ENCODE peak calls at places on chromosomes 2 and 18, in ten cellular contexts. One of them, this sample, is unnamed.

GRCh38 chr2:149597050-149598013 is 9.8 kb upstream of the MMADHC start:
- DNase-seq in astrocyte of the cerebellum: peak
- DNase-seq in lower leg skin: peak
- DNase-seq in K562: peak
- DNase-seq in heart right ventricle: peak
- DNase-seq in endodermal cell: peak
- DNase-seq in kidney: no peak
- DNase-seq in left lung: no peak
- DNase-seq in bronchial epithelial cell: peak
- DNase-seq in astrocyte of the spinal cord: peak
- DNase-seq in this sample: no peak

GRCh38 chr2:9373047-9373446 is 50.3 kb downstream of the ITGB1BP1 start:
- DNase-seq in astrocyte of the cerebellum: no peak
- DNase-seq in lower leg skin: no peak
- DNase-seq in K562: no peak
- DNase-seq in heart right ventricle: no peak
- DNase-seq in endodermal cell: no peak
- DNase-seq in kidney: peak
- DNase-seq in left lung: no peak
- DNase-seq in bronchial epithelial cell: no peak
- DNase-seq in astrocyte of the spinal cord: no peak
- DNase-seq in this sample: no peak

GRCh38 chr2:9327873-9328352 is 95.4 kb downstream of the ITGB1BP1 start:
- DNase-seq in astrocyte of the cerebellum: no peak
- DNase-seq in lower leg skin: no peak
- DNase-seq in K562: peak
- DNase-seq in heart right ventricle: no peak
- DNase-seq in endodermal cell: no peak
- DNase-seq in kidney: no peak
- DNase-seq in left lung: no peak
- DNase-seq in bronchial epithelial cell: peak
- DNase-seq in astrocyte of the spinal cord: no peak
- DNase-seq in this sample: no peak

GRCh38 chr2:73776869-73777519 is 2.9 kb downstream of the DUSP11 start:
- DNase-seq in astrocyte of the cerebellum: no peak
- DNase-seq in lower leg skin: no peak
- DNase-seq in K562: no peak
- DNase-seq in heart right ventricle: no peak
- DNase-seq in endodermal cell: no peak
- DNase-seq in kidney: no peak
- DNase-seq in left lung: no peak
- DNase-seq in bronchial epithelial cell: peak
- DNase-seq in astrocyte of the spinal cord: peak
- DNase-seq in this sample: no peak

GRCh38 chr2:208025037-208025813 is at the start of gene PLEKHM3:
- DNase-seq in astrocyte of the cerebellum: peak
- DNase-seq in lower leg skin: peak
- DNase-seq in K562: peak
- DNase-seq in heart right ventricle: peak
- DNase-seq in endodermal cell: peak
- DNase-seq in kidney: peak
- DNase-seq in left lung: peak
- DNase-seq in bronchial epithelial cell: peak
- DNase-seq in astrocyte of the spinal cord: peak
- DNase-seq in this sample: peak

GRCh38 chr18:77106331-77106730 is 26.3 kb downstream of the MBP start:
- DNase-seq in astrocyte of the cerebellum: no peak
- DNase-seq in lower leg skin: peak
- DNase-seq in K562: peak
- DNase-seq in heart right ventricle: no peak
- DNase-seq in endodermal cell: no peak
- DNase-seq in kidney: peak
- DNase-seq in left lung: peak
- DNase-seq in bronchial epithelial cell: no peak
- DNase-seq in astrocyte of the spinal cord: no peak
- DNase-seq in this sample: peak

GRCh38 chr2:191446910-191447309 is 201.7 kb downstream of the MYO1B start:
- DNase-seq in astrocyte of the cerebellum: no peak
- DNase-seq in lower leg skin: no peak
- DNase-seq in K562: no peak
- DNase-seq in heart right ventricle: no peak
- DNase-seq in endodermal cell: no peak
- DNase-seq in kidney: no peak
- DNase-seq in left lung: no peak
- DNase-seq in bronchial epithelial cell: peak
- DNase-seq in astrocyte of the spinal cord: no peak
- DNase-seq in this sample: no peak

GRCh38 chr18:70249118-70249517 is 39.7 kb upstream of the SOCS6 start:
- DNase-seq in astrocyte of the cerebellum: no peak
- DNase-seq in lower leg skin: no peak
- DNase-seq in K562: no peak
- DNase-seq in heart right ventricle: no peak
- DNase-seq in endodermal cell: no peak
- DNase-seq in kidney: no peak
- DNase-seq in left lung: no peak
- DNase-seq in bronchial epithelial cell: peak
- DNase-seq in astrocyte of the spinal cord: peak
- DNase-seq in this sample: no peak

DNA sequence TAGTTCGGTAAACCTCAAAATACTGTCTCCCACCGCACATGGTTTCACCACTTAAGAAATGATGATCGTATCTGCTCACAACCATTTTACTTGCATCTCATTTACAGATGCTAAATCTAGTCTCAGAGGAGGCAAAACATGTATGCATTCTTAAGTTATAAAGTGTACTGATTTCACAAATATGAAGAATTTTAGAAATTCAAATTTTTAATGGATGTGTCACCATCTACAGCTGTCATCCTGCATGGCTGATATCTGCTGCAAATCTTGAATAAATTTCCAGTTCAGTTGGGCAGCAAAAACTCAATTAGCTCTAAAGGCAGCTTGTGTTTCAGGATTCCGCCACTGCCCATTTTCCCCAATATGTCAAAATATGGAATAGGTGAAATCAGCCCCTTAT is 243.3 kb upstream of the KCNJ3 start:
- DNase-seq in astrocyte of the cerebellum: no peak
- DNase-seq in lower leg skin: no peak
- DNase-seq in K562: no peak
- DNase-seq in heart right ventricle: no peak
- DNase-seq in endodermal cell: no peak
- DNase-seq in kidney: no peak
- DNase-seq in left lung: no peak
- DNase-seq in bronchial epithelial cell: no peak
- DNase-seq in astrocyte of the spinal cord: no peak
- DNase-seq in this sample: no peak
- H3K4me3 ChIP-seq in astrocyte of the cerebellum: no peak
- H3K4me3 ChIP-seq in lower leg skin: no peak
- H3K4me3 ChIP-seq in K562: no peak
- H3K4me3 ChIP-seq in heart right ventricle: peak
- H3K4me3 ChIP-seq in endodermal cell: no peak
- H3K4me3 ChIP-seq in kidney: peak
- H3K4me3 ChIP-seq in left lung: no peak
- H3K4me3 ChIP-seq in bronchial epithelial cell: no peak
- H3K4me3 ChIP-seq in astrocyte of the spinal cord: no peak
- H3K4me3 ChIP-seq in this sample: no peak

DNA sequence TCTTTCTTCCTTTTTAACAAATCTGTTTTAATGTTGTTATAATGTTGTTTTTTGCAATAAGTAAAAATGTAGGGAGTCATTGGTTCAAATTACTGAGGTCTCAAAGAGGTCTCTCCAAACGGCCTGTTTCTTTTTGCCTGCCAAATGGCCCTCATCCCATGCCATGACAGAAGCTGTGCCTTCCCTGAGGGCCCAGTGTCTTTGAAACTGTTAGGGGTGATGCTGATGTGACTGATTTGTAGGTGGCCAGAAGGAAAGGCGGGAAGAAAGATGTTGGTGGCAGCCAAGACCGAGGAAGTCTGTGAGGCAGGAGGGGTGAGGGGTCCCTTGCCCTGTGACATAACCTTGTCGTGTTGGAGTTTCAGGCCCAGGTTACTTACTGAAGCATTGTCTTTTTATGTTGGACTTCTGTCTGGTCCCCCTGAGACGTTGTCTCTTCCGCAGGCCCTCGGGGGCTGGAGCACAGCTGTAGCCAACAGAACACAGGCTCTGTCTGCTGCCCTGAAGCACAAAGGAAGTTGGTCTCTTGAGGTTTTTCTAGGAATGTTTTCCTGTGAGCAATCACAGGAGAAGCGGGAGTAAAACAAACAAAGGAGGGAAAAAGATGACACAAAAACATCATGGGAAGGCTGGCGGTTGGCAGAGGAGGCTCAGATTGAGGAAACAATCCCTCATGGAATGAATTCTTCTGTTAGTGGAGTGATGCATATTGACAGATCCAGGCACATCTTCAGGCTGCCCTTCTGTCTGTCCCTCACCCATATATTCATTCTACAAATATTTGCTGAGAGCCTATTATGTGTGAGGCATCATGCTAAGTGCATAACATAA is 4.9 kb upstream of the ST3GAL5 start:
- DNase-seq in astrocyte of the cerebellum: peak
- DNase-seq in lower leg skin: no peak
- DNase-seq in K562: no peak
- DNase-seq in heart right ventricle: no peak
- DNase-seq in endodermal cell: no peak
- DNase-seq in kidney: no peak
- DNase-seq in left lung: no peak
- DNase-seq in bronchial epithelial cell: peak
- DNase-seq in astrocyte of the spinal cord: peak
- DNase-seq in this sample: no peak
- TF ChIP-seq CTCF in astrocyte of the cerebellum: no peak
- TF ChIP-seq CTCF in lower leg skin: no peak
- TF ChIP-seq CTCF in K562: no peak
- TF ChIP-seq CTCF in heart right ventricle: no peak
- TF ChIP-seq CTCF in endodermal cell: no peak
- TF ChIP-seq CTCF in kidney: no peak
- TF ChIP-seq CTCF in left lung: no peak
- TF ChIP-seq CTCF in bronchial epithelial cell: no peak
- TF ChIP-seq CTCF in astrocyte of the spinal cord: no peak
- TF ChIP-seq CTCF in this sample: no peak

DNA sequence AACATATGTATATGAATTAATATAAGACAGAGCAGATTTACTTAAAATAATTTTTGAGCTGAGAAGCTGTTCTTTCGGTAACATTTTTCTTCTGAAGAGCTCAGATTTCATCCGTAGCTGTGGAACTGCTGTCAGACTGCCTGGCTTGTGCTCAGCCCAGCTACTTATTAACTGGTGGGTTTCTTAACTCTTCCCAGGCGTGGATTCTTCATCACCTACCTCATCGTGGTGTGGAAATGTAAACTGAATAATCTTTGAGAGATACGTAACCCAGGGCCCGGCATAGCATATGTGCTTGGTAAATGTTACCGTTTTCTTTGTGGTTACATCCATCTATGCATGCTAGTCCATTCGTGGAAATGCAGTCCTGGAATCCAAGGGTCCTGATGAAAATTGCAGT is 145.0 kb downstream of the MCFD2 start:
- DNase-seq in astrocyte of the cerebellum: peak
- DNase-seq in lower leg skin: no peak
- DNase-seq in K562: no peak
- DNase-seq in heart right ventricle: no peak
- DNase-seq in endodermal cell: no peak
- DNase-seq in kidney: no peak
- DNase-seq in left lung: no peak
- DNase-seq in bronchial epithelial cell: no peak
- DNase-seq in astrocyte of the spinal cord: peak
- DNase-seq in this sample: no peak
- H3K4me3 ChIP-seq in astrocyte of the cerebellum: no peak
- H3K4me3 ChIP-seq in lower leg skin: no peak
- H3K4me3 ChIP-seq in K562: no peak
- H3K4me3 ChIP-seq in heart right ventricle: no peak
- H3K4me3 ChIP-seq in endodermal cell: peak
- H3K4me3 ChIP-seq in kidney: no peak
- H3K4me3 ChIP-seq in left lung: no peak
- H3K4me3 ChIP-seq in bronchial epithelial cell: no peak
- H3K4me3 ChIP-seq in astrocyte of the spinal cord: no peak
- H3K4me3 ChIP-seq in this sample: no peak

GRCh38 chr18:49059028-49059670 is 108.4 kb upstream of the SMAD7 start:
- DNase-seq in astrocyte of the cerebellum: no peak
- DNase-seq in lower leg skin: no peak
- DNase-seq in K562: no peak
- DNase-seq in heart right ventricle: no peak
- DNase-seq in endodermal cell: peak
- DNase-seq in kidney: no peak
- DNase-seq in left lung: no peak
- DNase-seq in bronchial epithelial cell: no peak
- DNase-seq in astrocyte of the spinal cord: no peak
- DNase-seq in this sample: no peak
- TF ChIP-seq CTCF in astrocyte of the cerebellum: peak
- TF ChIP-seq CTCF in lower leg skin: no peak
- TF ChIP-seq CTCF in K562: peak
- TF ChIP-seq CTCF in heart right ventricle: peak
- TF ChIP-seq CTCF in endodermal cell: peak
- TF ChIP-seq CTCF in kidney: no peak
- TF ChIP-seq CTCF in left lung: no peak
- TF ChIP-seq CTCF in bronchial epithelial cell: no peak
- TF ChIP-seq CTCF in astrocyte of the spinal cord: peak
- TF ChIP-seq CTCF in this sample: no peak

DNA sequence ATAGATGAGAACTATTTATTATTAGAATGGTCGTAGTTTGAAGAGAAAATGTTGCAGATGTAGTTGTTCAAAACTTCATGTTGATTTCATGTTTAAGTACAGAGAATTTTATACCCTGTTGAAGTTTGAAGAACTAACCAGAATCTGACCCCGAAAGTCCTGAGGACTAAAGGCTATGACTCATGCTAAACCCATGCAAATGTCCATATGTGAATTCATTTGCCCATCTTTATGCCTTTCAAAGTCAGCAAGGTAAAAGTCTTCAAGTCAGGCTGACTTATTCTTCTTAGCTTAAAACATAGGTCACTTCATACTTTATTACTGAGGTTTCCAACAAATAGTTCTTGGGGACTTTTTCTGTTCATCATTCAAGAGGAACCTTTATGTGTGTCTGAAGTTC is 185.5 kb downstream of the CCDC85A start:
- DNase-seq in astrocyte of the cerebellum: peak
- DNase-seq in lower leg skin: no peak
- DNase-seq in K562: no peak
- DNase-seq in heart right ventricle: no peak
- DNase-seq in endodermal cell: no peak
- DNase-seq in kidney: no peak
- DNase-seq in left lung: no peak
- DNase-seq in bronchial epithelial cell: peak
- DNase-seq in astrocyte of the spinal cord: peak
- DNase-seq in this sample: no peak
- H3K4me3 ChIP-seq in astrocyte of the cerebellum: no peak
- H3K4me3 ChIP-seq in lower leg skin: no peak
- H3K4me3 ChIP-seq in K562: no peak
- H3K4me3 ChIP-seq in heart right ventricle: no peak
- H3K4me3 ChIP-seq in endodermal cell: no peak
- H3K4me3 ChIP-seq in kidney: no peak
- H3K4me3 ChIP-seq in left lung: no peak
- H3K4me3 ChIP-seq in bronchial epithelial cell: no peak
- H3K4me3 ChIP-seq in astrocyte of the spinal cord: no peak
- H3K4me3 ChIP-seq in this sample: no peak

GRCh38 chr2:55581435-55581834 is 36.0 kb downstream of the PPP4R3B start:
- DNase-seq in astrocyte of the cerebellum: no peak
- DNase-seq in lower leg skin: no peak
- DNase-seq in K562: no peak
- DNase-seq in heart right ventricle: no peak
- DNase-seq in endodermal cell: no peak
- DNase-seq in kidney: no peak
- DNase-seq in left lung: no peak
- DNase-seq in bronchial epithelial cell: peak
- DNase-seq in astrocyte of the spinal cord: no peak
- DNase-seq in this sample: no peak
- TF ChIP-seq CTCF in astrocyte of the cerebellum: peak
- TF ChIP-seq CTCF in lower leg skin: no peak
- TF ChIP-seq CTCF in K562: peak
- TF ChIP-seq CTCF in heart right ventricle: peak
- TF ChIP-seq CTCF in endodermal cell: peak
- TF ChIP-seq CTCF in kidney: no peak
- TF ChIP-seq CTCF in left lung: no peak
- TF ChIP-seq CTCF in bronchial epithelial cell: no peak
- TF ChIP-seq CTCF in astrocyte of the spinal cord: peak
- TF ChIP-seq CTCF in this sample: no peak

This sample was measured in mucosa of descending colon.